ENCODE peak calls at places on chromosomes 1 and 21, in five cellular contexts. One of them, this sample, is unnamed.

GRCh38 chr1:22291926-22292788 is 149.3 kb upstream of the WNT4 start:
- DNase-seq in CD14-positive monocyte: no peak
- DNase-seq in heart right ventricle: no peak
- DNase-seq in HS-27A: no peak
- DNase-seq in AG08395: no peak
- DNase-seq in this sample: no peak

GRCh38 chr1:82783025-82783424 is 982.3 kb downstream of the ADGRL2 start:
- DNase-seq in CD14-positive monocyte: no peak
- DNase-seq in AG08395: no peak
- DNase-seq in HS-27A: no peak
- DNase-seq in heart right ventricle: no peak
- DNase-seq in this sample: no peak

GRCh38 chr1:3233031-3233430 is 164.0 kb downstream of the PRDM16 start:
- DNase-seq in heart right ventricle: no peak
- DNase-seq in CD14-positive monocyte: no peak
- DNase-seq in HS-27A: no peak
- DNase-seq in AG08395: no peak
- DNase-seq in this sample: no peak

GRCh38 chr1:158014702-158015320 is 21.4 kb downstream of the KIRREL1 start:
- DNase-seq in HS-27A: no peak
- DNase-seq in heart right ventricle: no peak
- DNase-seq in CD14-positive monocyte: no peak
- DNase-seq in AG08395: no peak
- DNase-seq in this sample: no peak

GRCh38 chr21:45331521-45332257 is 44.0 kb upstream of the POFUT2 start:
- DNase-seq in CD14-positive monocyte: peak; percentile 30
- DNase-seq in heart right ventricle: no peak
- DNase-seq in HS-27A: no peak
- DNase-seq in AG08395: no peak
- DNase-seq in this sample: no peak

GRCh38 chr1:164635074-164635783 is 76.2 kb downstream of the PBX1 start:
- DNase-seq in CD14-positive monocyte: no peak
- DNase-seq in heart right ventricle: no peak
- DNase-seq in AG08395: no peak
- DNase-seq in HS-27A: no peak
- DNase-seq in this sample: no peak

GRCh38 chr1:170445096-170445495 is 86.9 kb upstream of the GORAB start:
- DNase-seq in CD14-positive monocyte: no peak
- DNase-seq in heart right ventricle: no peak
- DNase-seq in AG08395: peak; percentile 62
- DNase-seq in HS-27A: peak; percentile 30
- DNase-seq in this sample: no peak

GRCh38 chr1:198577444-198577843 is 37.0 kb upstream of the ATP6V1G3 start:
- DNase-seq in CD14-positive monocyte: no peak
- DNase-seq in HS-27A: peak; percentile 64
- DNase-seq in heart right ventricle: no peak
- DNase-seq in AG08395: peak; percentile 61
- DNase-seq in this sample: no peak

GRCh38 chr21:38386967-38387366 is 111.3 kb downstream of the ERG start:
- DNase-seq in AG08395: peak; percentile 20
- DNase-seq in heart right ventricle: no peak
- DNase-seq in CD14-positive monocyte: no peak
- DNase-seq in HS-27A: no peak
- DNase-seq in this sample: no peak

GRCh38 chr1:5522605-5523145 is 469.6 kb downstream of the NPHP4 start:
- DNase-seq in heart right ventricle: no peak
- DNase-seq in AG08395: no peak
- DNase-seq in HS-27A: no peak
- DNase-seq in CD14-positive monocyte: no peak
- DNase-seq in this sample: no peak

GRCh38 chr1:94947453-94947852 is 20.5 kb upstream of the CNN3 start:
- DNase-seq in CD14-positive monocyte: no peak
- DNase-seq in HS-27A: no peak
- DNase-seq in AG08395: peak; percentile 87
- DNase-seq in heart right ventricle: no peak
- DNase-seq in this sample: no peak

GRCh38 chr1:33183306-33183705 is 1.5 kb upstream of the TRIM62 start:
- DNase-seq in CD14-positive monocyte: no peak
- DNase-seq in HS-27A: no peak
- DNase-seq in heart right ventricle: no peak
- DNase-seq in AG08395: no peak
- DNase-seq in this sample: no peak

GRCh38 chr1:160032165-160032827 is 506 bp upstream of the PIGM start:
- DNase-seq in HS-27A: no peak
- DNase-seq in heart right ventricle: no peak
- DNase-seq in AG08395: peak; percentile 9
- DNase-seq in CD14-positive monocyte: no peak
- DNase-seq in this sample: peak; percentile 9

GRCh38 chr1:26360807-26361604 is 7.1 kb upstream of the CRYBG2 start:
- DNase-seq in HS-27A: no peak
- DNase-seq in heart right ventricle: no peak
- DNase-seq in AG08395: no peak
- DNase-seq in CD14-positive monocyte: no peak
- DNase-seq in this sample: no peak

GRCh38 chr1:205637854-205638468 is 6.2 kb upstream of the ELK4 start:
- DNase-seq in AG08395: no peak
- DNase-seq in HS-27A: no peak
- DNase-seq in heart right ventricle: no peak
- DNase-seq in CD14-positive monocyte: no peak
- DNase-seq in this sample: no peak

GRCh38 chr1:63949965-63950364 is 176.1 kb downstream of the ROR1 start:
- DNase-seq in CD14-positive monocyte: no peak
- DNase-seq in AG08395: no peak
- DNase-seq in HS-27A: no peak
- DNase-seq in heart right ventricle: no peak
- DNase-seq in this sample: no peak

This sample was measured in NCI-H510A.